ENCODE peak calls at places on chromosome 20, in seven cellular contexts. V is heart right ventricle, O is thoracic aorta, F is PC-3, W is colonic mucosa, E is heart left ventricle, B is SK-N-SH. S is an unnamed sample.

GRCh38 chr20:32678948-32679347 is 5.2 kb upstream of the C20orf203 start:
- DNase-seq in V (peak; percentile 35), O (no peak), F (peak; percentile 31), W (no peak), E (no peak), B (no peak), S (no peak)

GRCh38 chr20:16518068-16518783 is 55.0 kb downstream of the KIF16B start:
- DNase-seq in V (no peak), O (no peak), F (peak; percentile 78), W (peak; percentile 57), E (no peak), B (peak; percentile 60), S (no peak)

GRCh38 chr20:24701027-24701426 is 231.6 kb downstream of the SYNDIG1 start:
- DNase-seq in V (no peak), O (no peak), F (no peak), W (no peak), E (no peak), B (no peak), S (no peak)

GRCh38 chr20:10306440-10307358 is 88.1 kb downstream of the SNAP25 start:
- DNase-seq in V (no peak), O (no peak), F (peak; percentile 85), W (no peak), E (no peak), B (no peak), S (no peak)

GRCh38 chr20:39568090-39568489 is 605.9 kb downstream of the DHX35 start:
- DNase-seq in V (no peak), O (no peak), F (no peak), W (no peak), E (no peak), B (peak; percentile 25), S (no peak)

GRCh38 chr20:25061103-25061799 is 3.3 kb upstream of the ACSS1 start:
- DNase-seq in V (no peak), O (no peak), F (no peak), W (no peak), E (no peak), B (no peak), S (no peak)

GRCh38 chr20:44104807-44105517 is 82.0 kb downstream of the JPH2 start:
- DNase-seq in V (no peak), O (no peak), F (peak; percentile 84), W (no peak), E (no peak), B (peak; percentile 52), S (no peak)

GRCh38 chr20:38800882-38801281 is 4.6 kb upstream of the PPP1R16B start:
- DNase-seq in V (no peak), O (no peak), F (no peak), W (no peak), E (no peak), B (no peak), S (no peak)

GRCh38 chr20:1802385-1803215 is 92.6 kb upstream of the SIRPA start:
- DNase-seq in V (peak; percentile 70), O (no peak), F (peak; percentile 70), W (peak; percentile 70), E (peak; percentile 87), B (peak; percentile 87), S (peak; percentile 9)

GRCh38 chr20:23255658-23256385 is 94.8 kb upstream of the NXT1 start:
- DNase-seq in V (no peak), O (no peak), F (no peak), W (no peak), E (no peak), B (no peak), S (no peak)

GRCh38 chr20:6057704-6058103 is 3.8 kb upstream of the LRRN4 start:
- DNase-seq in V (no peak), O (no peak), F (no peak), W (no peak), E (no peak), B (no peak), S (no peak)

GRCh38 chr20:11497543-11497942 is 420.1 kb upstream of the BTBD3 start:
- DNase-seq in V (no peak), O (no peak), F (no peak), W (no peak), E (no peak), B (no peak), S (no peak)

GRCh38 chr20:24981750-24982149 is 10.8 kb downstream of the APMAP start:
- DNase-seq in V (peak; percentile 48), O (no peak), F (no peak), W (peak; percentile 17), E (peak; percentile 79), B (no peak), S (no peak)

GRCh38 chr20:44154521-44155001 is 32.4 kb downstream of the JPH2 start:
- DNase-seq in V (no peak), O (peak; percentile 40), F (no peak), W (no peak), E (no peak), B (no peak), S (no peak)

GRCh38 chr20:35618032-35618371 is 2.4 kb downstream of the SPAG4 start:
- DNase-seq in V (no peak), O (no peak), F (no peak), W (no peak), E (no peak), B (no peak), S (no peak)

GRCh38 chr20:35620818-35621559 is 5.4 kb downstream of the SPAG4 start:
- DNase-seq in V (no peak), O (no peak), F (no peak), W (no peak), E (no peak), B (no peak), S (no peak)

GRCh38 chr20:35617397-35618031 is 1.9 kb downstream of the SPAG4 start:
- DNase-seq in V (peak; percentile 68), O (no peak), F (peak; percentile 83), W (peak; percentile 57), E (peak; percentile 74), B (peak; percentile 81), S (peak; percentile 64)

GRCh38 chr20:35618372-35619131 is 2.9 kb downstream of the SPAG4 start:
- DNase-seq in V (peak; percentile 33), O (no peak), F (peak; percentile 46), W (peak; percentile 44), E (peak; percentile 64), B (peak; percentile 37), S (peak; percentile 59)

DNA sequence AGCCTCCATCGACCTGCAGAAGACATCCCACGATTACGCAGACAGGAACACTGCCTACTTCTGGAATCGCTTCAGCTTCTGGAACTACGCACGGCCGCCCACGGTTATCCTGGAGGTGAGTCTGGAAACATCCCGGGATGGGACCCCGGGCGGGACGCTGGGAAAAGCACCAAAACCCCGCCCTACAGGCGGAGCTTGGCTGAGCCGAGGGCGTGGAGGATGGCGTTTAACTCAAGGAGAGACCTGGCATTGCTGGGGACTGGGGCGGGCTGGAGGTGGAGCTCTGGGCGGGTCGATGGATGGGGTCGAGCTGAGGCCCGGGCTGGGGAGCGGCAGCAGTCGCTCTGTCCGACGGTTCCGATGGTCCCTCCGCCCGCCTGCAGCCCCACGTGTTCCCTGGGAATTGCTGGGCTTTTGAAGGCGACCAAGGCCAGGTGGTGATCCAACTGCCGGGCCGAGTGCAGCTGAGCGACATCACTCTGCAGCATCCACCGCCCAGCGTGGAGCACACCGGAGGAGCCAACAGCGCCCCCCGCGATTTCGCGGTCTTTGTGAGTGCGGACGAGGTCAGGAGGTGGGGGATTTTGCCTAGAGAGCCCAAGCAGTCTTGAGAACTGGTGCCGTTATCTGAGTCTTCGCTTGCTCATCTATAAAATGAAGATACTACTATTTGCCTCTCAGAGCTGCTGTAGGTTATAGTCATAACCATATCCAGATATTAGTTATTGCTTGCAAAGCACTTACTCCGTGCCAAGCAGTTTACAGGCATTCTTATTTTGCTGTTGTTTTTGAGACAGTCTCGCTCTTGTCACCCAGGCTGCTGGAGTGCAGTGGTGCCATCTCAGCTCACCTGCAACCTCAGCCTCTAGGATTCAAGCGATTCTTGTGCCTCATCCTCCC is 3.8 kb downstream of the SPAG4 start:
- DNase-seq in V (peak; percentile 83), O (no peak), F (peak; percentile 96), W (peak; percentile 92), E (peak; percentile 88), B (peak; percentile 90), S (peak; percentile 58)
- TF ChIP-seq CTCF in V (no peak), O (peak; percentile 14), F (peak; percentile 82), W (no peak), E (peak; percentile 18), B (peak; percentile 69), S (peak; percentile 52)

GRCh38 chr20:63175031-63175895 is 40.7 kb downstream of the YTHDF1 start:
- DNase-seq in V (no peak), O (no peak), F (no peak), W (no peak), E (no peak), B (no peak), S (no peak)

GRCh38 chr20:63177134-63177784 is 38.7 kb downstream of the YTHDF1 start:
- DNase-seq in V (no peak), O (no peak), F (no peak), W (no peak), E (no peak), B (peak; percentile 69), S (no peak)

GRCh38 chr20:63176448-63177133 is 39.3 kb downstream of the YTHDF1 start:
- DNase-seq in V (no peak), O (no peak), F (no peak), W (no peak), E (no peak), B (no peak), S (no peak)

GRCh38 chr20:63174309-63175030 is 41.5 kb downstream of the YTHDF1 start:
- DNase-seq in V (no peak), O (no peak), F (no peak), W (no peak), E (no peak), B (no peak), S (no peak)

GRCh38 chr20:63176035-63176434 is 39.9 kb downstream of the YTHDF1 start:
- DNase-seq in V (no peak), O (no peak), F (no peak), W (no peak), E (no peak), B (no peak), S (no peak)
- H3K27me3 ChIP-seq in V (peaks cover 89% of the 10 kb centered on the region), O (peaks cover 18% of the 10 kb centered on the region), F (peaks cover 59% of the 10 kb centered on the region), W (peaks cover 67% of the 10 kb centered on the region), E (peaks cover 82% of the 10 kb centered on the region), B (peaks cover 70% of the 10 kb centered on the region), S (peaks cover 25% of the 10 kb centered on the region)

GRCh38 chr20:63567382-63568169 is 6.5 kb downstream of the HELZ2 start:
- DNase-seq in V (no peak), O (no peak), F (no peak), W (no peak), E (no peak), B (no peak), S (peak; percentile 56)
- H3K27ac ChIP-seq in V (no peak overlapping the region), O (no peak overlapping the region), F (no peak overlapping the region), W (no peak overlapping the region), E (no peak overlapping the region), B (no peak overlapping the region), S (peak overlapping the region; percentile 23)

GRCh38 chr20:63924241-63924640 is 29.3 kb downstream of the DNAJC5 start:
- DNase-seq in V (no peak), O (no peak), F (no peak), W (no peak), E (no peak), B (no peak), S (no peak)

GRCh38 chr20:63923626-63924025 is 28.7 kb downstream of the DNAJC5 start:
- DNase-seq in V (no peak), O (no peak), F (no peak), W (no peak), E (no peak), B (no peak), S (no peak)

GRCh38 chr20:63919130-63919529 is 24.2 kb downstream of the DNAJC5 start:
- DNase-seq in V (no peak), O (no peak), F (no peak), W (no peak), E (peak; percentile 22), B (no peak), S (no peak)

GRCh38 chr20:63917811-63918210 is 22.9 kb downstream of the DNAJC5 start:
- DNase-seq in V (no peak), O (no peak), F (no peak), W (no peak), E (peak; percentile 47), B (no peak), S (no peak)

GRCh38 chr20:63920226-63920625 is 25.3 kb downstream of the DNAJC5 start:
- DNase-seq in V (no peak), O (no peak), F (no peak), W (no peak), E (peak; percentile 47), B (no peak), S (no peak)
- TF ChIP-seq CTCF in V (no peak), O (no peak), F (no peak), W (no peak), E (no peak), B (no peak), S (no peak)

S was measured in CD8-positive, alpha-beta T cell.